ENCODE peak calls at places on chromosomes 1 and 21, in six cellular contexts. W, C, S, D, Y and J are unnamed samples.
A peak's percentile ranks its signal among the peaks of the same experiment; 100 is the strongest.

GRCh38 chr1:66300280-66300973 is 233.5 kb upstream of the SGIP1 start:
- DNase-seq in W (no peak), D (no peak), C (no peak), S (no peak), Y (no peak), J (no peak)

GRCh38 chr21:44337941-44338895 is 972 bp downstream of the CFAP410 start:
- DNase-seq in C (peak; percentile 62), D (no peak), W (peak; percentile 50), S (peak; percentile 94), Y (peak; percentile 19), J (peak; percentile 60)

GRCh38 chr1:5393146-5393545 is 599.1 kb downstream of the NPHP4 start:
- DNase-seq in C (no peak), Y (no peak), W (no peak), D (no peak), S (no peak), J (no peak)

GRCh38 chr21:34147835-34148804 is 74.7 kb downstream of the MRPS6 start:
- DNase-seq in C (no peak), Y (no peak), S (no peak), D (no peak), W (no peak), J (no peak)

GRCh38 chr1:117613249-117613968 is 7.6 kb downstream of the TENT5C start:
- DNase-seq in W (no peak), C (no peak), S (peak; percentile 40), D (no peak), Y (no peak), J (no peak)

GRCh38 chr1:8649027-8649426 is 168.4 kb downstream of the RERE start:
- DNase-seq in W (no peak), S (no peak), Y (no peak), D (no peak), C (no peak), J (no peak)

GRCh38 chr1:225677350-225678124 is 24.6 kb upstream of the ENAH start:
- DNase-seq in C (no peak), Y (no peak), S (no peak), W (no peak), D (no peak), J (no peak)

GRCh38 chr1:21670059-21670881 is 1.1 kb upstream of the RAP1GAP start:
- DNase-seq in S (peak; percentile 85), Y (no peak), W (no peak), C (no peak), D (no peak), J (no peak)

GRCh38 chr1:226670062-226670461 is 69.0 kb downstream of the ITPKB start:
- DNase-seq in W (no peak), D (no peak), Y (no peak), S (no peak), C (no peak), J (no peak)

GRCh38 chr1:64623750-64624445 is 121.0 kb upstream of the RAVER2 start:
- DNase-seq in S (no peak), Y (peak; percentile 45), D (no peak), C (no peak), W (no peak), J (no peak)

GRCh38 chr1:117061986-117062415 is 1.9 kb downstream of the TTF2 start:
- DNase-seq in W (no peak), C (no peak), S (no peak), Y (no peak), D (no peak), J (no peak)

GRCh38 chr1:51948491-51948915 is 42.0 kb downstream of the RAB3B start:
- DNase-seq in D (no peak), C (no peak), S (no peak), Y (no peak), W (no peak), J (no peak)